ENCODE peak calls at places on chromosomes 16 and 17, in nine cellular contexts. B is Peyer's patch, N is psoas muscle, J is aorta, O is esophagus squamous epithelium, F is endothelial cell of umbilical vein, A is DND-41, M is pancreas, C is heart left ventricle. Z is an unnamed sample.

GRCh38 chr17:40174528-40174927 is 2.7 kb upstream of the RAPGEFL1 start:
- DNase-seq in J (no peak), F (no peak), C (no peak), N (no peak), A (no peak), B (no peak), O (no peak), M (no peak), Z (no peak)

GRCh38 chr17:7769854-7770253 is 52.3 kb downstream of the DNAH2 start:
- DNase-seq in F (no peak), B (no peak), N (no peak), A (no peak), O (no peak), C (no peak), J (no peak), M (no peak), Z (no peak)

GRCh38 chr17:81884520-81884919 is 6.9 kb downstream of the ALYREF start:
- DNase-seq in O (no peak), A (no peak), F (no peak), C (peak; percentile 20), B (no peak), N (no peak), J (no peak), M (no peak), Z (no peak)

GRCh38 chr17:81898029-81898866 is 3.8 kb upstream of the NPB start:
- DNase-seq in O (no peak), C (peak; percentile 41), N (no peak), M (no peak), F (no peak), B (no peak), A (no peak), J (no peak), Z (peak; percentile 85)

GRCh38 chr17:70028397-70028796 is 46.6 kb upstream of the KCNJ16 start:
- DNase-seq in B (no peak), N (no peak), A (no peak), M (no peak), F (no peak), O (no peak), C (no peak), J (no peak), Z (no peak)

GRCh38 chr17:79042421-79043190 is 18.6 kb downstream of the C1QTNF1 start:
- DNase-seq in B (peak; percentile 63), N (peak; percentile 86), M (peak; percentile 64), C (peak; percentile 83), O (no peak), A (peak; percentile 69), F (no peak), J (peak; percentile 80), Z (peak; percentile 76)

GRCh38 chr16:49204191-49204590 is 77.4 kb downstream of the CBLN1 start:
- DNase-seq in O (no peak), M (no peak), C (no peak), B (no peak), N (no peak), J (no peak), F (no peak), A (no peak), Z (no peak)

GRCh38 chr16:84380405-84380804 is 12.1 kb downstream of the ATP2C2 start:
- DNase-seq in N (no peak), C (no peak), B (no peak), M (no peak), O (no peak), F (no peak), A (peak; percentile 34), J (no peak), Z (no peak)

GRCh38 chr17:61251939-61252865 is 147.4 kb upstream of the TBX2 start:
- DNase-seq in O (peak; percentile 21), J (peak; percentile 97), B (peak; percentile 50), N (peak; percentile 88), F (peak; percentile 88), C (peak; percentile 91), M (peak; percentile 55), A (no peak), Z (no peak)

GRCh38 chr16:64065523-64065922 is 1056.3 kb downstream of the CDH11 start:
- DNase-seq in J (no peak), B (no peak), C (no peak), M (no peak), F (no peak), N (no peak), A (no peak), O (no peak), Z (no peak)

GRCh38 chr16:22141746-22142145 is 20.6 kb upstream of the SDR42E2 start:
- DNase-seq in M (no peak), A (no peak), N (no peak), B (no peak), C (no peak), O (no peak), F (peak; percentile 6), J (no peak), Z (peak; percentile 36)

GRCh38 chr16:89711601-89712475 is 8.9 kb downstream of the VPS9D1 start:
- DNase-seq in C (no peak), F (peak; percentile 66), J (peak; percentile 52), M (no peak), O (no peak), A (peak; percentile 81), B (peak; percentile 78), N (no peak), Z (peak; percentile 86)

GRCh38 chr16:89710709-89711564 is 9.4 kb upstream of the SPATA2L start:
- DNase-seq in A (no peak), M (no peak), F (no peak), N (no peak), C (no peak), J (peak; percentile 42), B (no peak), O (no peak), Z (no peak)

GRCh38 chr16:89709166-89709565 is 7.7 kb upstream of the SPATA2L start:
- DNase-seq in A (no peak), O (no peak), C (no peak), F (no peak), N (no peak), B (no peak), M (no peak), J (no peak), Z (no peak)

GRCh38 chr16:89709716-89710480 is 8.4 kb upstream of the SPATA2L start:
- DNase-seq in F (no peak), M (no peak), A (no peak), C (no peak), O (no peak), B (no peak), J (peak; percentile 24), N (no peak), Z (no peak)

GRCh38 chr16:89712476-89712805 is 8.3 kb downstream of the VPS9D1 start:
- DNase-seq in F (no peak), C (no peak), N (no peak), J (no peak), M (no peak), B (no peak), O (no peak), A (no peak), Z (no peak)
- H3K27ac ChIP-seq in F (peak overlapping the region; percentile 78), C (no peak overlapping the region), N (no peak overlapping the region), J (no peak overlapping the region), M (no peak overlapping the region), B (peak overlapping the region; percentile 49), O (peak overlapping the region; percentile 22), A (peak overlapping the region; percentile 44), Z (peak overlapping the region; percentile 80)

DNA sequence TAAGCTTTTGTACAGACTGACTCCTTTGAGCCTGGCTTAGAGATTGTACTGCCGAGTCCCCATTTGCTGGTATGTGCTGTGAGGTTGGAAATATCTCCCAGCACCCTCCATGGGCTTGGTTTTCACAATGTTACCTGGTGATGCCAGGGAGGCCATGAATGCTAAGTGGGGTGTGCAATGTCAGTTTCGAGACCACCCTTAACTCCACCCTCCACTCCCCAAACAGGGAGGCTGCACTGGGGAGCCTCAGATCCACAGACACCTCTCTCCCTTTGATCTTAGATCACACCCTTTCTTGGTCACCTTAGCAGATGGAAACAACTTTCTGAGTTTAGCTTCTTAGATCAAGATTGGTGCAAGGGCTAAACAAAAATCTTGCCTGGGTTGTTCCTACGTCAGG is 28.6 kb upstream of the PIK3R6 start:
- DNase-seq in F (no peak), O (no peak), C (no peak), B (no peak), M (no peak), J (no peak), N (no peak), A (no peak), Z (no peak)
- H3K4me1 ChIP-seq in F (no peaks in the 10 kb centered on the region), O (no peaks in the 10 kb centered on the region), C (peaks cover 38% of the 10 kb centered on the region), B (peaks cover 21% of the 10 kb centered on the region), M (no peaks in the 10 kb centered on the region), J (no peaks in the 10 kb centered on the region), N (no peaks in the 10 kb centered on the region), A (peaks cover 52% of the 10 kb centered on the region), Z (no peaks in the 10 kb centered on the region)

GRCh38 chr17:48127371-48128051 is 19.9 kb downstream of the SNX11 start:
- DNase-seq in O (no peak), A (no peak), B (no peak), J (no peak), M (no peak), C (no peak), N (no peak), F (peak; percentile 65), Z (no peak)
- H3K27ac ChIP-seq in O (no peak overlapping the region), A (no peak overlapping the region), B (no peak overlapping the region), J (no peak overlapping the region), M (no peak overlapping the region), C (no peak overlapping the region), N (no peak overlapping the region), F (peak overlapping the region; percentile 38), Z (no peak overlapping the region)

GRCh38 chr17:75635610-75636202 is 2.5 kb downstream of the SMIM5 start:
- DNase-seq in C (peak; percentile 81), B (no peak), J (no peak), A (no peak), N (no peak), O (no peak), F (no peak), M (no peak), Z (no peak)
- H3K4me1 ChIP-seq in C (peaks cover 19% of the 10 kb centered on the region), B (peaks cover 7% of the 10 kb centered on the region), J (no peaks in the 10 kb centered on the region), A (peaks cover 12% of the 10 kb centered on the region), N (peaks cover 46% of the 10 kb centered on the region), O (peaks cover 20% of the 10 kb centered on the region), F (peaks cover 12% of the 10 kb centered on the region), M (peaks cover 13% of the 10 kb centered on the region), Z (peaks cover 14% of the 10 kb centered on the region)

GRCh38 chr16:88810166-88810867 is 1.4 kb downstream of the APRT start:
- DNase-seq in B (no peak), O (no peak), J (no peak), F (no peak), C (no peak), A (no peak), N (peak; percentile 56), M (no peak), Z (peak; percentile 63)
- H3K27ac ChIP-seq in B (peak overlapping the region; percentile 93), O (peak overlapping the region; percentile 93), J (peak overlapping the region; percentile 4), F (no peak overlapping the region), C (peak overlapping the region; percentile 94), A (peak overlapping the region; percentile 93), N (peak overlapping the region; percentile 93), M (no peak overlapping the region), Z (peak overlapping the region; percentile 94)

DNA sequence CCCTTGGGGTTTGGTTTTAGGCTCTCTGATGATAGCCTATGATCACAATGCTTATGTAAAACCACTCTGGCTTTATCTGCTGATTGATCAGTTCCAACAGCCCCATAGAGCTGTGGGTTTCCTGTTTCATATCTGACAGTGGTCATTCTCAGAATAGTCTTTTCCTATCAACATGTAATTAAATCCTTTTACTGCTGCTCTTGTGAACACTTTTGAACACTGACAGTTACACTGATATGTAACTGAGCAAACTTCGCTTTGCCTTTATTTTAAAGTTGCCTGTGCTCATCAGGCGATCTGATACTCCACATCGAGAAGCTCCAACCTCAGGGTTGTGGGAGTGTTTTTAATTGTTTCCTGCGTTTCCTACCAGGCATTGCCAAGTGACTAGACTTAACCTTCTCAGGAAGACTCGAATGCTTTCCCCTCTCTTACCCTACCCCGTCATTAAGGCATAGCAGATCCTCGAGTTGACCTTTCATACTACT is 17.3 kb upstream of the CLEC18B start:
- DNase-seq in J (no peak), B (no peak), N (no peak), F (peak; percentile 37), C (no peak), A (peak; percentile 31), M (no peak), O (no peak), Z (no peak)
- H3K4me1 ChIP-seq in J (no peaks in the 10 kb centered on the region), B (no peaks in the 10 kb centered on the region), N (no peaks in the 10 kb centered on the region), F (peaks cover 10% of the 10 kb centered on the region), C (peaks cover 15% of the 10 kb centered on the region), A (peaks cover 21% of the 10 kb centered on the region), M (no peaks in the 10 kb centered on the region), O (no peaks in the 10 kb centered on the region), Z (no peaks in the 10 kb centered on the region)